ENCODE peak calls at places on chromosome 15, in five cellular contexts. Y, W, K, V and C are unnamed samples.

GRCh38 chr15:82803793-82804574 is 1.9 kb downstream of the FSD2 start:
- DNase-seq in K (no peak), Y (no peak), V (peak), W (no peak), C (peak)

GRCh38 chr15:99507016-99507731 is 58.6 kb upstream of the MEF2A start:
- DNase-seq in V (no peak), K (peak), Y (no peak), W (no peak), C (no peak)

GRCh38 chr15:60375255-60375809 is 22.5 kb downstream of the ANXA2 start:
- DNase-seq in W (no peak), V (no peak), K (no peak), Y (no peak), C (no peak)

GRCh38 chr15:63277893-63278505 is 594 bp downstream of the APH1B start:
- DNase-seq in V (peak), W (no peak), Y (no peak), K (peak), C (peak)

GRCh38 chr15:58476525-58477162 is 44.9 kb downstream of the LIPC start:
- DNase-seq in K (no peak), V (no peak), Y (no peak), W (no peak), C (no peak)

GRCh38 chr15:28955160-28955502 is 69.4 kb downstream of the APBA2 start:
- DNase-seq in V (no peak), W (peak), K (no peak), Y (no peak), C (no peak)

GRCh38 chr15:28974142-28974541 is 88.4 kb downstream of the APBA2 start:
- DNase-seq in V (no peak), Y (no peak), K (no peak), W (no peak), C (no peak)

GRCh38 chr15:60526127-60526616 is 47.2 kb upstream of the ICE2 start:
- DNase-seq in V (peak), K (no peak), Y (peak), W (no peak), C (peak)

GRCh38 chr15:63669074-63669473 is 71.9 kb downstream of the FBXL22 start:
- DNase-seq in V (no peak), Y (no peak), K (no peak), W (no peak), C (no peak)

GRCh38 chr15:52256366-52256765 is 39.2 kb downstream of the MYO5C start:
- DNase-seq in W (peak), Y (peak), K (peak), V (peak), C (peak)

GRCh38 chr15:94255540-94255939 is 24.2 kb downstream of the MCTP2 start:
- DNase-seq in Y (no peak), W (no peak), V (no peak), K (no peak), C (no peak)

GRCh38 chr15:82850242-82850591 is 40.8 kb downstream of the WHAMM start:
- DNase-seq in V (no peak), Y (no peak), W (no peak), K (no peak), C (no peak)

GRCh38 chr15:61654918-61655317 is 405.3 kb downstream of the VPS13C start:
- DNase-seq in K (no peak), W (no peak), Y (no peak), V (no peak), C (no peak)

GRCh38 chr15:23467110-23467600 is 20.1 kb upstream of the GOLGA6L2 start:
- DNase-seq in K (no peak), Y (no peak), W (no peak), V (peak), C (peak)

GRCh38 chr15:83118291-83118827 is 10.9 kb downstream of the TM6SF1 start:
- DNase-seq in W (no peak), K (no peak), V (no peak), Y (no peak), C (no peak)

GRCh38 chr15:51758645-51759044 is 7.2 kb downstream of the TMOD2 start:
- DNase-seq in W (no peak), K (peak), Y (no peak), V (no peak), C (peak)

GRCh38 chr15:66675456-66675855 is 26.6 kb upstream of the SMAD6 start:
- DNase-seq in V (no peak), Y (no peak), K (no peak), W (no peak), C (no peak)

GRCh38 chr15:61084944-61085367 is 144.1 kb downstream of the RORA start:
- DNase-seq in W (no peak), Y (no peak), V (no peak), K (no peak), C (no peak)

GRCh38 chr15:80923668-80924067 is 66.0 kb downstream of the MESD start:
- DNase-seq in K (no peak), Y (no peak), V (peak), W (no peak), C (peak)

GRCh38 chr15:64146885-64147681 is 4.4 kb upstream of the SNX22 start:
- DNase-seq in K (no peak), Y (no peak), W (no peak), V (no peak), C (no peak)

GRCh38 chr15:51341366-51342248 is at the start of gene GLDN:
- DNase-seq in K (no peak), Y (no peak), V (no peak), W (no peak), C (peak)

GRCh38 chr15:75163150-75163564 is 38.5 kb upstream of the C15orf39 start:
- DNase-seq in V (no peak), Y (no peak), K (no peak), W (no peak), C (no peak)

GRCh38 chr15:39195988-39196486 is 384.8 kb upstream of the THBS1 start:
- DNase-seq in V (peak), Y (no peak), W (peak), K (no peak), C (peak)

GRCh38 chr15:80174017-80174746 is 21.4 kb downstream of the FAH start:
- DNase-seq in W (peak), Y (no peak), V (no peak), K (no peak), C (no peak)

GRCh38 chr15:31279221-31280036 is 47.2 kb upstream of the KLF13 start:
- DNase-seq in Y (no peak), W (no peak), V (peak), K (no peak), C (peak)

GRCh38 chr15:98321916-98322315 is 326.4 kb upstream of the IGF1R start:
- DNase-seq in Y (no peak), K (no peak), W (no peak), V (peak), C (peak)

GRCh38 chr15:87144775-87145174 is 1065.1 kb downstream of the AGBL1 start:
- DNase-seq in Y (no peak), K (no peak), V (no peak), W (no peak), C (peak)

GRCh38 chr15:52652984-52653383 is 26.2 kb downstream of the ATOSA start:
- DNase-seq in Y (no peak), W (peak), V (peak), K (no peak), C (peak)

GRCh38 chr15:28901987-28902745 is 16.4 kb downstream of the APBA2 start:
- DNase-seq in Y (no peak), K (no peak), V (no peak), W (no peak), C (no peak)

GRCh38 chr15:92294759-92295158 is 98.9 kb upstream of the ST8SIA2 start:
- DNase-seq in K (no peak), Y (no peak), W (no peak), V (no peak), C (no peak)

GRCh38 chr15:99955181-99955525 is 221.9 kb upstream of the LYSMD4 start:
- DNase-seq in W (no peak), Y (no peak), V (no peak), K (no peak), C (no peak)

GRCh38 chr15:62932436-62932835 is 110.1 kb upstream of the TPM1 start:
- DNase-seq in K (no peak), W (peak), V (no peak), Y (no peak), C (no peak)

GRCh38 chr15:63600001-63600645 is 2.9 kb downstream of the FBXL22 start:
- DNase-seq in W (no peak), V (no peak), K (no peak), Y (no peak), C (peak)

GRCh38 chr15:75034615-75035014 is 11.2 kb downstream of the PPCDC start:
- DNase-seq in K (no peak), V (no peak), W (no peak), Y (no peak), C (no peak)

GRCh38 chr15:34514251-34514760 is 69.1 kb downstream of the GOLGA8B start:
- DNase-seq in W (no peak), K (peak), V (no peak), Y (no peak), C (no peak)

GRCh38 chr15:67080118-67080899 is 14.9 kb downstream of the SMAD3 start:
- DNase-seq in K (peak), W (peak), V (no peak), Y (no peak), C (no peak)

GRCh38 chr15:52086001-52086786 is 26.4 kb downstream of the BCL2L10 start:
- DNase-seq in Y (no peak), V (no peak), K (no peak), W (no peak), C (no peak)

GRCh38 chr15:98342911-98343310 is 305.4 kb upstream of the IGF1R start:
- DNase-seq in W (no peak), K (no peak), V (peak), Y (no peak), C (peak)

GRCh38 chr15:78640527-78640839 is 527 bp downstream of the CHRNB4 start:
- DNase-seq in K (no peak), W (no peak), Y (no peak), V (no peak), C (no peak)

GRCh38 chr15:78638658-78639314 is 2.2 kb downstream of the CHRNB4 start:
- DNase-seq in K (peak), W (no peak), Y (no peak), V (peak), C (peak)

GRCh38 chr15:78635346-78635745 is 5.7 kb downstream of the CHRNB4 start:
- DNase-seq in W (no peak), K (no peak), Y (no peak), V (no peak), C (no peak)

GRCh38 chr15:78636378-78636859 is 4.6 kb downstream of the CHRNB4 start:
- DNase-seq in V (no peak), Y (no peak), K (no peak), W (no peak), C (no peak)

DNA sequence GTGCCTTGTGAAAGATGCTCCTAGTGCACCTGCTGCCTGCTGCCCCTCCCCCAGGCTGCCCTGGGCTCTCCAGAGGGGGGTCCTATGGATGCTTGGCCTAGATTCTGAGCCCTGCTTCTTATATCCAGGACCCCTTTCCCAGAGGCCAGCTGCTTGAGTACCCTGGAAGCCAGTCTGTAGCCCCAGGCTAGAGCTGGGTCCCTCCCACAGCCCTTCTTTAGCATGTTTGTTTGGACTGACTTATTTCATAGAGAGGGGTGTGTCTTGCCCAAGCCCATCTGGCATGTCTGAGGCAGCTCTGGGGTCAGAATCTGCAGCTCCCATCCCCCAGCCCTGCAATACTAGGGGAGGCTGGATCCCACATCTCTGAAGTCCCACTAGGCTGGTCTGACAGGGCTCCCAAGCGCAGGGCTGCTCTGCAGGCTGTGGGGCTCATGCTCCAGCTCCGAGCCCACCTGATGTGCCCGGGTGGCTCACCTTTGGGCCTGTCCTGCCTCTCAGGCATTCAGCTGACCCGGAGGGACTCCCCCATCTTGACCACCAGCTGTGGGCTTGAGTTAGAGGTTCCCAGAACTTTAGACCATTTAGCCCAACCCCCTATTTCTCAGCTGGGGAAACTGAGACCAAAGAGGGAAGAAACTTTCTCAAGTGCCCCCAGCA is 3.1 kb downstream of the CHRNB4 start:
- DNase-seq in W (no peak), K (no peak), Y (no peak), V (no peak), C (no peak)
- H3K4me3 ChIP-seq in W (no peak), K (no peak), Y (no peak), V (no peak), C (no peak)

DNA sequence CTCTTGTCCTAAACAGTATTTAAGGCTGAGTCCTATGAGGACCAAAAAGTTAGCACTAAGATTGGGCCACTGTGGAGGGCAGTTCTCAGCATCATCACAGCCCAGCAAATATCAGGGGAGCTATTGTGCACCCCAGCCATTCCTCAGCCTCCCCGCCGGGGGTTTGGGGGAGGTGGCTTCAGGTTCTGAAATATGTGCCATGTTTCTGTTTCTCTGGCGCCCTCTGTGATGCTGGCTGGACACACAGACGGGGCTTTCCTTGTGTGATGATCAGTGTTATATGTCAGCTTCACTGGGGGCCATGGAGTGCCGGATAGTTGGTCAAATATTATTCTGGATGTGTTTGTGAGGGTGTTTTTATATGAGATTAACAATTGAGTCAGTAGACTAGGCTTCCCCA is 106.8 kb downstream of the GABRG3 start:
- DNase-seq in V (no peak), Y (no peak), W (no peak), K (no peak), C (no peak)
- TF ChIP-seq CTCF in V (no peak), Y (peak), W (no peak), K (no peak), C (no peak)

DNA sequence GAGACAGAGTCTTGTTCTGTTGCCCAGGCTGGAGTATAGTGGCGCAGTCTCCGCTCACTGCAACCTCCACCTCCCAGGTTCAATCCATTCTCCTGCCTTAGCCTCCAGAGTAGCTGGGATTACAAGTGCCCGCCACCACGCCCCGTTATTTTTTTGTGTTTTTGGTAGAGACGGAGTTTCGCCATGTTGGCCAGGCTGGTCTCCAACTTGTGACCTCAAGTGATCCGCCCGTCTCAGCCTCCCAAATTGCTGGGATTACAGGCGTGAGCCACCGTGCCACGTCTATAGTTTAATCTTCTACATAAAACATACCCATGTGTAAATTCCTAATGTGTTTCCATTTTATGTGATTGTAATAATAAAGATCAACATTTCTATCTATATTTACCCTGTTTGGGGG is 1.7 kb downstream of the GALK2 start:
- DNase-seq in W (no peak), K (no peak), Y (no peak), V (no peak), C (no peak)
- H3K4me3 ChIP-seq in W (no peak), K (no peak), Y (no peak), V (no peak), C (no peak)

GRCh38 chr15:69074011-69074842 is 59.7 kb downstream of the NOX5 start:
- DNase-seq in Y (no peak), V (peak), K (no peak), W (no peak), C (peak)
- TF ChIP-seq CTCF in Y (no peak), V (peak), K (no peak), W (peak), C (no peak)

GRCh38 chr15:40597024-40597423 is 3.0 kb downstream of the KNL1 start:
- DNase-seq in W (no peak), V (no peak), K (no peak), Y (no peak), C (no peak)

GRCh38 chr15:40595773-40596172 is 1.7 kb downstream of the KNL1 start:
- DNase-seq in K (no peak), W (no peak), V (no peak), Y (no peak), C (no peak)

GRCh38 chr15:40593588-40594428 is at the start of gene KNL1:
- DNase-seq in Y (peak), K (peak), V (peak), W (peak), C (peak)

GRCh38 chr15:40594429-40594836 is 384 bp downstream of the KNL1 start:
- DNase-seq in V (peak), Y (no peak), W (peak), K (peak), C (peak)

DNA sequence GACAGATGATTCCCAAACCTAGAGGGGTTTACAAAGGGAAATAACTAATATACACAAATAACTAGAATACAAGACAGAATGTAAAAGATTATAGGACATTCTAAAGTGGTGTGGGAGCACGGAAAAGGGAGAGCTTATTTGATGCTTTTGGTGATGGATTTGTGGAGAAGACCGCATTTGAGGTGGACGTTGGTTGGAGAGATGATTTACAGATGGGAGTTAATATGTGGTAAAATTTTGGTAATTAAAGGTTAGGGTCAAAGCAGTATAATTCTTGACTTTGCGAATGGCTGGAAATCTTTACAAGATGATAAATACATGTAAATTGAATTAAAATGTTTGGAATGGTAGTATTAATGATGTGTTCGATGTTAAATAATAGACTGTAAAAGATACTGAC is 1.2 kb downstream of the KNL1 start:
- DNase-seq in Y (no peak), K (no peak), W (no peak), V (no peak), C (no peak)
- H3K4me3 ChIP-seq in Y (peak), K (no peak), W (peak), V (peak), C (peak)

GRCh38 chr15:89203705-89204273 is 17.6 kb downstream of the RLBP1 start:
- DNase-seq in K (no peak), V (no peak), W (no peak), Y (no peak), C (no peak)
- TF ChIP-seq CTCF in K (no peak), V (no peak), W (no peak), Y (no peak), C (no peak)

DNA sequence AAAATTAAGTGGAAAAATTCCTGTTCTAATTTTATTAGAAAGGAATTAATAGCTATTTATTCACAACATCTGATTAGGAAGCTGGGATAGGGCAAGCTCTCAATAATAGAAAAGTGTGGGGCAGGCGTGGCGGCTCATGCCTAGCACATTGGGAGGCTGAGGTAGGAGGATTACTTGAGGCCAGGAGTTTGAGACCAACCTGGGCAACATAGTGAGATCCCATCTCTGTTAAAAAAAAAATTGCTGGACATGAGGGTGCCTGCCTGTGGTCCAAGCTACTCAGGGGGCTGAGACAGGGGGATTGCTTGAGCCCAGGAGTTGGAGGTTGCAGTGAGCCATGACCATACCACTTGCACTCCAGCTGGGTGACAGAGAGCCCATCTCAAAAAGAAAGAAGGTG is 119.6 kb downstream of the TCF12 start:
- DNase-seq in W (no peak), V (no peak), Y (no peak), K (no peak), C (no peak)
- H3K4me3 ChIP-seq in W (no peak), V (no peak), Y (no peak), K (no peak), C (no peak)

GRCh38 chr15:45454825-45455224 is 67.7 kb downstream of the SLC30A4 start:
- DNase-seq in W (peak), K (peak), V (peak), Y (no peak), C (peak)
- TF ChIP-seq CTCF in W (peak), K (no peak), V (peak), Y (no peak), C (no peak)

GRCh38 chr15:73990250-73991005 is 1.7 kb downstream of the STOML1 start:
- DNase-seq in V (no peak), W (no peak), K (no peak), Y (no peak), C (no peak)

GRCh38 chr15:73989001-73989798 is 2.9 kb downstream of the STOML1 start:
- DNase-seq in Y (no peak), W (no peak), K (no peak), V (peak), C (peak)

GRCh38 chr15:73991726-73992593 is at the start of gene STOML1:
- DNase-seq in Y (peak), K (peak), V (peak), W (no peak), C (peak)

GRCh38 chr15:73992594-73992898 is 451 bp upstream of the STOML1 start:
- DNase-seq in V (no peak), Y (no peak), W (no peak), K (no peak), C (no peak)

GRCh38 chr15:73991260-73991659 is 835 bp downstream of the STOML1 start:
- DNase-seq in Y (no peak), V (no peak), K (peak), W (no peak), C (no peak)
- H3K4me3 ChIP-seq in Y (peak), V (peak), K (peak), W (peak), C (peak)